ENCODE peak calls at places on chromosomes 13 and 19, in four cellular contexts. T, J, Z and W are unnamed samples. For H3K4me1, the result is how much of the 10 kb centered on the place peaks cover.

GRCh38 chr19:58573658-58574164 is 576 bp upstream of the MZF1 start:
- DNase-seq in T (no peak), J (no peak), Z (no peak), W (no peak)

GRCh38 chr13:28545583-28546333 is 50.8 kb upstream of the FLT1 start:
- DNase-seq in T (peak), J (peak), Z (no peak), W (no peak)

GRCh38 chr19:12828494-12828893 is 5.9 kb downstream of the RTBDN start:
- DNase-seq in T (no peak), J (peak), Z (peak), W (no peak)

GRCh38 chr19:708154-709141 is at the start of gene PALM:
- DNase-seq in T (no peak), J (no peak), Z (peak), W (no peak)

GRCh38 chr19:42132851-42133528 is 744 bp upstream of the POU2F2 start:
- DNase-seq in T (peak), J (peak), Z (peak), W (peak)

GRCh38 chr13:46992383-46992952 is 95.6 kb upstream of the HTR2A start:
- DNase-seq in T (peak), J (no peak), Z (peak), W (no peak)

GRCh38 chr13:112067871-112068305 is 939 bp downstream of the SOX1 start:
- DNase-seq in T (no peak), J (no peak), Z (peak), W (no peak)

GRCh38 chr19:45973564-45974338 is at the start of gene NOVA2:
- DNase-seq in T (peak), J (peak), Z (peak), W (peak)

GRCh38 chr19:38421856-38422255 is 4.2 kb downstream of the RASGRP4 start:
- DNase-seq in T (no peak), J (no peak), Z (no peak), W (no peak)

GRCh38 chr13:83881917-83882625 is at the start of gene SLITRK1:
- DNase-seq in T (peak), J (no peak), Z (peak), W (peak)

GRCh38 chr13:43087960-43088580 is 64.7 kb downstream of the DNAJC15 start:
- DNase-seq in T (no peak), J (no peak), Z (no peak), W (no peak)

GRCh38 chr19:34365463-34366401 is 736 bp downstream of the GPI start:
- DNase-seq in T (peak), J (peak), Z (peak), W (peak)

GRCh38 chr19:29676586-29676985 is 11.3 kb downstream of the PLEKHF1 start:
- DNase-seq in T (no peak), J (no peak), Z (no peak), W (no peak)

GRCh38 chr13:57630661-57631606 is 610 bp upstream of the PCDH17 start:
- DNase-seq in T (no peak), J (no peak), Z (peak), W (no peak)

GRCh38 chr19:45999653-46000121 is 4.4 kb downstream of the CCDC61 start:
- DNase-seq in T (peak), J (no peak), Z (peak), W (no peak)

GRCh38 chr19:54190503-54190941 is 586 bp upstream of the TSEN34 start:
- DNase-seq in T (peak), J (peak), Z (peak), W (peak)

GRCh38 chr13:49494645-49495044 is 1.1 kb upstream of the PHF11 start:
- DNase-seq in T (no peak), J (no peak), Z (no peak), W (no peak)

GRCh38 chr19:29873801-29874575 is 62.2 kb downstream of the CCNE1 start:
- DNase-seq in T (no peak), J (no peak), Z (no peak), W (no peak)

GRCh38 chr19:52997975-52998374 is 15.7 kb upstream of the ERVV-1 start:
- DNase-seq in T (no peak), J (no peak), Z (no peak), W (no peak)

GRCh38 chr19:55600336-55601028 is 394 bp downstream of the ZNF524 start:
- DNase-seq in T (no peak), J (no peak), Z (peak), W (no peak)

GRCh38 chr13:45108716-45109706 is 11.3 kb upstream of the GTF2F2 start:
- DNase-seq in T (no peak), J (no peak), Z (no peak), W (peak)

GRCh38 chr13:67062160-67062559 is 168.0 kb downstream of the PCDH9 start:
- DNase-seq in T (no peak), J (no peak), Z (no peak), W (no peak)

GRCh38 chr13:107347641-107348369 is 779.9 kb upstream of the ARGLU1 start:
- DNase-seq in T (no peak), J (no peak), Z (no peak), W (no peak)

GRCh38 chr19:48606463-48607358 is at the start of gene SPACA4:
- DNase-seq in T (no peak), J (no peak), Z (no peak), W (no peak)

GRCh38 chr13:59691501-59692066 is 472.1 kb downstream of the DIAPH3 start:
- DNase-seq in T (no peak), J (no peak), Z (no peak), W (no peak)

GRCh38 chr13:59689057-59689456 is 474.7 kb downstream of the DIAPH3 start:
- DNase-seq in T (no peak), J (no peak), Z (peak), W (no peak)

GRCh38 chr13:59696229-59696628 is 467.5 kb downstream of the DIAPH3 start:
- DNase-seq in T (no peak), J (no peak), Z (no peak), W (no peak)

GRCh38 chr13:59687028-59687427 is 476.7 kb downstream of the DIAPH3 start:
- DNase-seq in T (no peak), J (no peak), Z (no peak), W (no peak)

GRCh38 chr13:59690857-59691500 is 472.7 kb downstream of the DIAPH3 start:
- DNase-seq in T (no peak), J (no peak), Z (no peak), W (no peak)
- H3K4me1 ChIP-seq in T (under half), J (under half), Z (under half), W (under half)

DNA sequence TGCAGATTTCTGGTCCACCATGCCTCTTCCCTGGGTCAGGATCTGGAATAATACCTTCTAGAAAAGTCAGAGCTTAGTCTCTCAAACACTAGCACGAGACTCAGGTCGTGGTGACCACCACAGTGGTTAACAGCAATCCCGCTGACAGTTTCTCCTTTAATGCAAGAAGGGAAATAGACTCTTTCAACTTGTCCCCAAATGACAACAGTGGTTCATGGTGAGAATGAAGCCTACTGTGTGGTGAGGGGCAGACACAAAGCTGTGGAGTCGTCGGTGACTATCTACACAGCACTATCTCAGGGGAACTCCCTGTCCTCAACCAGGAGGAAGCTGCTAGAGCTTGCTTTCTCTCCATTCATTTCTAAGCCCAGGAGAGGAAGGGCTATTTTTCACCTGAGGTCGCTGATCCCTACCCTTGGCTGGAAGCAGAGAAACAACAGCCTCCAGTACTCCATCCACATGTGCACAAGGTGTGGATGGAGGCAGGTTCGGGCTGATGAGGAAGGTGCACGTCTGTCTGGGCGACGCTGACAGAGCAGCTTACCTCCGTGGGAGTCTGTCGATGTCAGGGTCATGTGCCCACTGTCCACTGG is 72.4 kb downstream of the STK24 start:
- DNase-seq in T (no peak), J (no peak), Z (no peak), W (no peak)
- H3K4me1 ChIP-seq in T (under half), J (under half), Z (under half), W (half or more)

GRCh38 chr13:110269509-110270185 is 37.3 kb downstream of the COL4A1 start:
- DNase-seq in T (no peak), J (no peak), Z (no peak), W (no peak)
- H3K4me1 ChIP-seq in T (under half), J (under half), Z (under half), W (under half)

GRCh38 chr19:10748924-10749434 is 31.1 kb downstream of the DNM2 start:
- DNase-seq in T (peak), J (peak), Z (no peak), W (peak)
- H3K4me1 ChIP-seq in T (half or more), J (half or more), Z (under half), W (half or more)

DNA sequence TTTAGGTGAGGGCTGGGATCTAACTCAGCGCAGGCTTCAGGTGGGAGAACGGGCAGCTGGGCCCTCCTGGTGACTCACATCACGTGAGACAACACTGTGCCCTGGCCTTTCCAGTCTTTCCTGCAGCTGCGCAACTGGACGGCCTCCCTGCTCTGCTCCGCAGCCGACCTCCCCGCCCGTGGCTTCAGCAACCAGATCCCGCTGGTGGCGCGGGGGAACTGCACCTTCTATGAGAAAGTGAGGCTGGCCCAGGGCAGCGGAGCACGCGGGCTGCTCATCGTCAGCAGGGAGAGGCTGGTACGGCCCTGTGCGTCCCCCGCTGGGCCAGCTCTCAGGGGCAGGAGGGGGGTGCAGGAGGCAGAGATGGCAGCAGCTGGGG is 8.8 kb downstream of the SPPL2B start:
- DNase-seq in T (no peak), J (no peak), Z (peak), W (no peak)
- H3K4me1 ChIP-seq in T (under half), J (under half), Z (under half), W (under half)

DNA sequence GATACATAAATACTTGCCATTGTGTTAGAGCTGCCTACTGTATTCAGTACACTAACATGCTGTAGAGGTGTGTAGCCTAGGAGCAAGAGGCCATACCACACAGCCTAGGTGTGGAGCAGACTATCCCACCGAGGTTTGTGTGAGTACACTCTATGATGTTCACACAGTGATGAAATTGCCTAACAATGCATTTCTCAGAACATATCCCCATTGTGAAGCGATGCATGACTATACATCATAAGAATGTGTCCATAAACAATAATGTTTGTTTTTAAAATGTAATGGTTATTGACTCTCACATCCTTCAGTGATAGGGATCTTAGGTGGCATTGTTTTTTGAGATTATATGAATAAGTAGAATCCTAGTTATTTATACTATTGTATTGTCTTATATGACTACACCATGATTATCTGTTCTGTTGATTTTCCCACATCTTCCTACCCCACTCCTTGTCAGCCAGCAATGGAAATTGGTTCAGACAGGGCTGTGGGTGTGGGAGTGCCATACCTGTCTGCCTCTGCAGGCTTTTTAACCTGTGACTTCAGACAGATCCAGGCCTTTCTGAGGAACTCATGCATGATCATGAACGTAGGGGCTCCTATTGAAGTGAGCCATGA is 13.6 kb downstream of the CCNA1 start:
- DNase-seq in T (no peak), J (no peak), Z (no peak), W (no peak)
- H3K4me1 ChIP-seq in T (under half), J (under half), Z (under half), W (under half)

GRCh38 chr13:110922506-110922905 is 7.6 kb upstream of the ANKRD10 start:
- DNase-seq in T (no peak), J (no peak), Z (no peak), W (no peak)
- H3K4me1 ChIP-seq in T (under half), J (under half), Z (under half), W (under half)

GRCh38 chr19:32367063-32367462 is 21.7 kb downstream of the ZNF507 start:
- DNase-seq in T (no peak), J (no peak), Z (no peak), W (no peak)
- H3K4me1 ChIP-seq in T (under half), J (under half), Z (under half), W (under half)

GRCh38 chr13:39596685-39597084 is 6.3 kb downstream of the LHFPL6 start:
- DNase-seq in T (no peak), J (no peak), Z (no peak), W (no peak)
- H3K4me1 ChIP-seq in T (under half), J (under half), Z (under half), W (under half)

GRCh38 chr19:49933643-49934042 is 4.3 kb upstream of the NUP62 start:
- DNase-seq in T (no peak), J (no peak), Z (no peak), W (no peak)
- H3K4me1 ChIP-seq in T (under half), J (under half), Z (under half), W (under half)